ENCODE peak calls at places on chromosomes 6 and 20, in eight cellular contexts. Z is uterus; X is tibial artery; Q is adrenal gland; N is naive thymus-derived CD4-positive, alpha-beta T cell; H is cardiac muscle cell; R is lower lobe of right lung; W is CD8-positive, alpha-beta T cell. G is an unnamed sample.
A peak's percentile ranks its signal among the peaks of the same experiment; 100 is the strongest.

GRCh38 chr20:50672400-50673145 is 18.8 kb downstream of the RIPOR3 start:
- DNase-seq in Z (no peak), X (no peak), Q (no peak), N (no peak), H (no peak), R (no peak), W (no peak), G (no peak)

GRCh38 chr6:110609101-110609500 is 132.7 kb upstream of the SLC22A16 start:
- DNase-seq in Z (no peak), X (no peak), Q (no peak), N (no peak), H (no peak), R (no peak), W (no peak), G (no peak)

GRCh38 chr6:105397987-105398386 is 4.9 kb downstream of the PREP start:
- DNase-seq in Z (no peak), X (no peak), Q (no peak), N (no peak), H (no peak), R (no peak), W (no peak), G (no peak)

GRCh38 chr6:146310628-146311027 is 233.0 kb upstream of the RAB32 start:
- DNase-seq in Z (no peak), X (no peak), Q (no peak), N (no peak), H (no peak), R (no peak), W (no peak), G (no peak)

GRCh38 chr6:129849456-129849855 is 11.7 kb downstream of the TMEM244 start:
- DNase-seq in Z (no peak), X (no peak), Q (no peak), N (no peak), H (peak; percentile 94), R (no peak), W (no peak), G (no peak)

GRCh38 chr20:63741354-63741675 is 1.7 kb downstream of the SLC2A4RG start:
- DNase-seq in Z (no peak), X (no peak), Q (no peak), N (no peak), H (no peak), R (no peak), W (no peak), G (no peak)

GRCh38 chr6:48078092-48078491 is 32.9 kb downstream of the PTCHD4 start:
- DNase-seq in Z (no peak), X (no peak), Q (no peak), N (no peak), H (peak; percentile 20), R (no peak), W (no peak), G (no peak)

GRCh38 chr20:35387334-35387733 is 24.4 kb downstream of the UQCC1 start:
- DNase-seq in Z (no peak), X (no peak), Q (no peak), N (no peak), H (peak; percentile 61), R (no peak), W (no peak), G (no peak)

GRCh38 chr20:39103732-39104131 is 141.6 kb downstream of the DHX35 start:
- DNase-seq in Z (no peak), X (no peak), Q (no peak), N (no peak), H (peak; percentile 29), R (no peak), W (no peak), G (no peak)

GRCh38 chr6:158028421-158028820 is 46.8 kb downstream of the SYNJ2 start:
- DNase-seq in Z (no peak), X (peak; percentile 20), Q (no peak), N (no peak), H (no peak), R (peak; percentile 37), W (no peak), G (no peak)

GRCh38 chr20:11705512-11705911 is 212.2 kb upstream of the BTBD3 start:
- DNase-seq in Z (no peak), X (no peak), Q (no peak), N (no peak), H (no peak), R (no peak), W (no peak), G (no peak)

GRCh38 chr6:45923831-45924391 is 91.7 kb downstream of the CLIC5 start:
- DNase-seq in Z (no peak), X (no peak), Q (no peak), N (peak; percentile 56), H (peak; percentile 35), R (no peak), W (no peak), G (no peak)

GRCh38 chr20:49742948-49743347 is 29.3 kb upstream of the B4GALT5 start:
- DNase-seq in Z (no peak), X (no peak), Q (no peak), N (no peak), H (no peak), R (no peak), W (no peak), G (no peak)

GRCh38 chr6:148069256-148069655 is 273.4 kb upstream of the SASH1 start:
- DNase-seq in Z (no peak), X (no peak), Q (no peak), N (no peak), H (no peak), R (no peak), W (no peak), G (no peak)

GRCh38 chr6:16391451-16391912 is 153.1 kb downstream of the GMPR start:
- DNase-seq in Z (no peak), X (no peak), Q (no peak), N (no peak), H (peak; percentile 45), R (no peak), W (no peak), G (no peak)

GRCh38 chr20:55685425-55685824 is 319.9 kb downstream of the CBLN4 start:
- DNase-seq in Z (no peak), X (no peak), Q (no peak), N (no peak), H (no peak), R (no peak), W (no peak), G (no peak)

GRCh38 chr6:11363881-11364576 is 131.6 kb upstream of the NEDD9 start:
- DNase-seq in Z (no peak), X (no peak), Q (no peak), N (peak; percentile 60), H (no peak), R (no peak), W (no peak), G (no peak)

GRCh38 chr6:110053395-110054240 is 75.5 kb downstream of the GPR6 start:
- DNase-seq in Z (no peak), X (no peak), Q (peak; percentile 40), N (no peak), H (peak; percentile 75), R (no peak), W (no peak), G (no peak)

GRCh38 chr20:61812771-61813485 is 252.8 kb downstream of the TAF4 start:
- DNase-seq in Z (no peak), X (no peak), Q (no peak), N (no peak), H (no peak), R (peak; percentile 23), W (no peak), G (no peak)

GRCh38 chr6:108585921-108586320 is 25.2 kb downstream of the FOXO3 start:
- DNase-seq in Z (no peak), X (no peak), Q (no peak), N (no peak), H (no peak), R (no peak), W (no peak), G (no peak)
- H3K27ac ChIP-seq in Z (peak overlapping the region; percentile 86), X (peak overlapping the region; percentile 83), Q (no peak overlapping the region), N (no peak overlapping the region), H (no peak overlapping the region), R (peak overlapping the region; percentile 92), W (no peak overlapping the region), G (no peak overlapping the region)

GRCh38 chr20:57767456-57767855 is 57.6 kb upstream of the PMEPA1 start:
- DNase-seq in Z (no peak), X (no peak), Q (no peak), N (no peak), H (no peak), R (no peak), W (no peak), G (no peak)

GRCh38 chr20:57768519-57768918 is 58.7 kb upstream of the PMEPA1 start:
- DNase-seq in Z (no peak), X (no peak), Q (no peak), N (no peak), H (no peak), R (no peak), W (no peak), G (no peak)

GRCh38 chr20:57770852-57771746 is 61.3 kb upstream of the PMEPA1 start:
- DNase-seq in Z (no peak), X (peak; percentile 17), Q (no peak), N (no peak), H (no peak), R (no peak), W (no peak), G (no peak)

GRCh38 chr20:57772349-57772964 is 62.6 kb upstream of the PMEPA1 start:
- DNase-seq in Z (no peak), X (peak; percentile 20), Q (no peak), N (no peak), H (peak; percentile 58), R (no peak), W (no peak), G (no peak)

GRCh38 chr20:57769756-57770155 is 59.9 kb upstream of the PMEPA1 start:
- DNase-seq in Z (no peak), X (peak; percentile 1), Q (no peak), N (no peak), H (peak; percentile 61), R (no peak), W (no peak), G (no peak)
- H3K4me1 ChIP-seq in Z (no peaks in the 10 kb centered on the region), X (peaks cover 11% of the 10 kb centered on the region), Q (no peaks in the 10 kb centered on the region), N (no peaks in the 10 kb centered on the region), H (no peaks in the 10 kb centered on the region), R (no peaks in the 10 kb centered on the region), W (no peaks in the 10 kb centered on the region), G (no peaks in the 10 kb centered on the region)

GRCh38 chr6:415087-415486 is 23.5 kb downstream of the IRF4 start:
- DNase-seq in Z (no peak), X (no peak), Q (no peak), N (no peak), H (no peak), R (no peak), W (no peak), G (no peak)

GRCh38 chr6:411402-412145 is 20.0 kb downstream of the IRF4 start:
- DNase-seq in Z (peak; percentile 34), X (no peak), Q (no peak), N (no peak), H (no peak), R (no peak), W (no peak), G (no peak)

GRCh38 chr6:412146-412886 is 20.8 kb downstream of the IRF4 start:
- DNase-seq in Z (no peak), X (no peak), Q (no peak), N (no peak), H (no peak), R (no peak), W (no peak), G (no peak)

GRCh38 chr6:410555-411395 is 19.2 kb downstream of the IRF4 start:
- DNase-seq in Z (no peak), X (no peak), Q (no peak), N (no peak), H (no peak), R (peak; percentile 79), W (no peak), G (no peak)

GRCh38 chr6:414447-414846 is 22.9 kb downstream of the IRF4 start:
- DNase-seq in Z (no peak), X (no peak), Q (no peak), N (no peak), H (no peak), R (no peak), W (no peak), G (no peak)
- H3K27ac ChIP-seq in Z (no peak overlapping the region), X (no peak overlapping the region), Q (no peak overlapping the region), N (no peak overlapping the region), H (no peak overlapping the region), R (no peak overlapping the region), W (no peak overlapping the region), G (no peak overlapping the region)

GRCh38 chr6:23173231-23173630 is 603.9 kb downstream of the HDGFL1 start:
- DNase-seq in Z (no peak), X (no peak), Q (no peak), N (no peak), H (peak; percentile 23), R (no peak), W (no peak), G (no peak)
- H3K4me1 ChIP-seq in Z (no peaks in the 10 kb centered on the region), X (no peaks in the 10 kb centered on the region), Q (no peaks in the 10 kb centered on the region), N (no peaks in the 10 kb centered on the region), H (peaks cover 7% of the 10 kb centered on the region), R (no peaks in the 10 kb centered on the region), W (no peaks in the 10 kb centered on the region), G (no peaks in the 10 kb centered on the region)

G was measured in effector memory CD4-positive, alpha-beta T cell.